ENCODE peak calls at places on chromosome 10, in six cellular contexts. G is IMR-90, A is aorta, U is heart left ventricle, O is NCI-H1092 treated with DMSO at 0.1 percent for 48 hours, N is body of pancreas. L is an unnamed sample.

GRCh38 chr10:23412223-23412622 is 26.7 kb upstream of the OTUD1 start:
- DNase-seq in G (peak), A (no peak), U (no peak), O (no peak), N (no peak), L (no peak)

GRCh38 chr10:80149123-80149522 is 16.6 kb downstream of the PLAC9 start:
- DNase-seq in G (no peak), A (no peak), U (no peak), O (no peak), N (no peak), L (no peak)

GRCh38 chr10:133039107-133039822 is 48.5 kb upstream of the ADGRA1 start:
- DNase-seq in G (no peak), A (no peak), U (no peak), O (no peak), N (no peak), L (peak)

GRCh38 chr10:8043569-8044306 is 10.8 kb upstream of the GATA3 start:
- DNase-seq in G (no peak), A (peak), U (no peak), O (no peak), N (no peak), L (no peak)

GRCh38 chr10:79084012-79084971 is 15.5 kb downstream of the ZMIZ1 start:
- DNase-seq in G (peak), A (peak), U (peak), O (no peak), N (peak), L (peak)

GRCh38 chr10:7260912-7261700 is 149.7 kb downstream of the SFMBT2 start:
- DNase-seq in G (peak), A (no peak), U (no peak), O (no peak), N (no peak), L (no peak)

GRCh38 chr10:110358869-110359629 is 54.3 kb upstream of the SMNDC1 start:
- DNase-seq in G (no peak), A (no peak), U (no peak), O (no peak), N (peak), L (no peak)

GRCh38 chr10:88965016-88965415 is 12.4 kb upstream of the ACTA2 start:
- DNase-seq in G (peak), A (no peak), U (no peak), O (no peak), N (no peak), L (no peak)

GRCh38 chr10:58300676-58301075 is 31.7 kb downstream of the CISD1 start:
- DNase-seq in G (no peak), A (no peak), U (no peak), O (no peak), N (no peak), L (no peak)

GRCh38 chr10:124595143-124595883 is 133.7 kb downstream of the LHPP start:
- DNase-seq in G (no peak), A (peak), U (no peak), O (no peak), N (no peak), L (no peak)

GRCh38 chr10:96287392-96288105 is 16.2 kb upstream of the BLNK start:
- DNase-seq in G (no peak), A (no peak), U (no peak), O (peak), N (peak), L (no peak)

GRCh38 chr10:93079663-93080349 is 6.1 kb downstream of the CYP26A1 start:
- DNase-seq in G (no peak), A (no peak), U (no peak), O (no peak), N (no peak), L (no peak)